ENCODE peak calls at places on chromosome 20, in seven cellular contexts. D is Panc1, I is GM10248, V is cardiac muscle cell, B is epithelial cell of esophagus, X is neural crest cell, Y is stomach. K is an unnamed sample.

GRCh38 chr20:49700411-49701185 is 13.1 kb downstream of the B4GALT5 start:
- DNase-seq in B (peak), I (no peak), V (peak), D (no peak), X (no peak), Y (no peak), K (no peak)

GRCh38 chr20:56941101-56941686 is 312.1 kb downstream of the TFAP2C start:
- DNase-seq in V (no peak), D (no peak), B (no peak), Y (no peak), X (no peak), I (no peak), K (no peak)

GRCh38 chr20:50113420-50114224 is 672 bp upstream of the UBE2V1 start:
- DNase-seq in D (no peak), B (no peak), Y (no peak), V (no peak), X (no peak), I (no peak), K (no peak)

GRCh38 chr20:19275630-19276071 is 63.2 kb downstream of the SLC24A3 start:
- DNase-seq in V (peak), I (no peak), B (no peak), D (no peak), X (no peak), Y (peak), K (no peak)

GRCh38 chr20:22791877-22792525 is 207.6 kb upstream of the FOXA2 start:
- DNase-seq in B (peak), Y (no peak), I (no peak), V (peak), D (no peak), X (no peak), K (no peak)

GRCh38 chr20:63645218-63645617 is 8.0 kb downstream of the STMN3 start:
- DNase-seq in Y (no peak), D (no peak), X (no peak), B (no peak), V (no peak), I (no peak), K (no peak)

GRCh38 chr20:37936041-37936440 is 33.1 kb downstream of the VSTM2L start:
- DNase-seq in D (no peak), V (no peak), Y (no peak), X (no peak), B (no peak), I (no peak), K (no peak)

GRCh38 chr20:4957939-4958362 is 43.4 kb downstream of the SLC23A2 start:
- DNase-seq in Y (no peak), B (no peak), X (no peak), D (no peak), V (peak), I (no peak), K (no peak)

GRCh38 chr20:41475507-41475906 is 108.9 kb upstream of the EMILIN3 start:
- DNase-seq in V (peak), D (no peak), X (no peak), I (no peak), B (no peak), Y (no peak), K (no peak)

GRCh38 chr20:46087161-46087560 is 2.6 kb downstream of the NCOA5 start:
- DNase-seq in B (no peak), D (no peak), Y (no peak), X (no peak), I (no peak), V (peak), K (no peak)
- TF ChIP-seq CTCF in B (peak), D (peak), Y (no peak), X (peak), I (peak), V (peak), K (no peak)

GRCh38 chr20:258963-259362 is 1.4 kb downstream of the DEFB132 start:
- DNase-seq in D (no peak), Y (no peak), B (peak), V (peak), I (no peak), X (no peak), K (no peak)
- TF ChIP-seq CTCF in D (peak), Y (no peak), B (no peak), V (peak), I (peak), X (no peak), K (no peak)

GRCh38 chr20:36504295-36504694 is 37.0 kb upstream of the MYL9 start:
- DNase-seq in B (no peak), X (no peak), Y (no peak), D (no peak), I (no peak), V (no peak), K (no peak)
- TF ChIP-seq CTCF in B (no peak), X (peak), Y (no peak), D (no peak), I (no peak), V (no peak), K (no peak)

GRCh38 chr20:62376112-62377063 is 9.3 kb upstream of the LAMA5 start:
- DNase-seq in X (no peak), Y (peak), B (peak), V (peak), D (no peak), I (no peak), K (peak)
- TF ChIP-seq CTCF in X (peak), Y (peak), B (peak), V (peak), D (peak), I (no peak), K (no peak)

DNA sequence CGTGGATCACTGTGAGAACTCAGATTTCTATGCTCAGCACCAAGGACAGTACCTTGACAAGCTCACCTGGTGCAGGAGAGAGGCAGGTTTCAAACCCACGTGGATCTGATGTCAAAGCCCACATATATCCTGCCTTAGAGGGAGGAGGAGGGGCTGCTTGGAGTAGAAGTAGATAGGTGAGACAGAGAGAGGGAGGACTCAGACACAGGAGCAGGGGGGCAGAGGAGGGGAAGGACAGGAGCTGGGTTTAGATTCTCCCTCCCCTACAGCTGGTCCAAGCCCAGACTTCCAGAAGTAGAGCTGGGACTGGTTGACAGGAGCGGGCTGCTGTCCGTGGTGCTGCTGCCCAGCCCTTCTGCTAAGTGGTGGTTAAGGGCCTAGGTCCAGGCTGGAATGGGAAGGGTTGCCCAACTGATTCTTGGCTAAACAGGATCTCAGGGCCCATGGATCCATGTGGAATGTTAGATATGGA is 77.5 kb downstream of the CDH22 start:
- DNase-seq in Y (no peak), B (peak), I (no peak), V (peak), X (peak), D (no peak), K (peak)
- TF ChIP-seq CTCF in Y (no peak), B (no peak), I (no peak), V (no peak), X (no peak), D (no peak), K (no peak)

GRCh38 chr20:1118336-1119127 is at the start of gene PSMF1:
- DNase-seq in X (peak), Y (peak), V (peak), B (peak), D (peak), I (peak), K (peak)
- TF ChIP-seq CTCF in X (no peak), Y (peak), V (no peak), B (no peak), D (no peak), I (no peak), K (no peak)

GRCh38 chr20:60718743-60719142 is 533.3 kb upstream of the CDH4 start:
- DNase-seq in D (no peak), Y (no peak), X (no peak), V (no peak), B (no peak), I (peak), K (peak)

GRCh38 chr20:60715172-60715571 is 536.9 kb upstream of the CDH4 start:
- DNase-seq in V (no peak), I (no peak), Y (no peak), D (no peak), B (no peak), X (no peak), K (no peak)
- TF ChIP-seq CTCF in V (no peak), I (no peak), Y (no peak), D (peak), B (no peak), X (no peak), K (no peak)

DNA sequence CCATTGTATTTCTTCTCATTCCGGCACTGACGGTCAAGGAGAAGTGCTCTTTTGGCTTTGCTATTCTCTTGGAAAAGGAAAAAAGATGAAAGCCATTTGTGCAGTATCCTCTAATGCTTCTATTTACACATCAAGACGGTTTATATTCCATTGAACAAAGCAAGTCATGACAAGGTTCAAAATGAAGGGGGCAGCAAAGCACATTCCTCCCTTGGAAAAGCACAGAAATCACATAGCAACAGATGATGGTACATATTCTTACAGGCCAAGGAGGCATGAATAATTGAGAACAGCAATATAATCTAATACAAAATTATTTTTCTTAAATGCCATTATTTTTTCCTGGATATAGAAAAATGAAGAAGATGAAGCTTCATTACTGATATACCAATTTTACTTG is 508.2 kb upstream of the JAG1 start:
- DNase-seq in X (no peak), Y (no peak), V (no peak), D (no peak), I (no peak), B (no peak), K (no peak)
- TF ChIP-seq CTCF in X (no peak), Y (no peak), V (no peak), D (no peak), I (no peak), B (peak), K (peak)